ENCODE peak calls at places on chromosomes 5 and 9, in seven cellular contexts. One of them, this sample, is unnamed.

GRCh38 chr9:122816163-122816867 is 12.1 kb downstream of the PDCL start:
- DNase-seq in cardiac muscle cell: no peak
- DNase-seq in CD8-positive, alpha-beta T cell: no peak
- DNase-seq in activated B cell treated with CpG ODN at 0.5 μM for 24 hours: no peak
- DNase-seq in B cell: peak; percentile 46
- DNase-seq in transverse colon: peak; percentile 18
- DNase-seq in cardiac fibroblast: no peak
- DNase-seq in this sample: peak; percentile 30

GRCh38 chr5:139296862-139297326 is 3.4 kb downstream of the MATR3 start:
- DNase-seq in cardiac muscle cell: no peak
- DNase-seq in CD8-positive, alpha-beta T cell: no peak
- DNase-seq in B cell: no peak
- DNase-seq in transverse colon: no peak
- DNase-seq in cardiac fibroblast: no peak
- DNase-seq in activated B cell treated with CpG ODN at 0.5 μM for 24 hours: no peak
- DNase-seq in this sample: no peak

GRCh38 chr5:116046261-116046660 is 14.0 kb downstream of the ARL14EPL start:
- DNase-seq in cardiac muscle cell: no peak
- DNase-seq in CD8-positive, alpha-beta T cell: no peak
- DNase-seq in B cell: no peak
- DNase-seq in transverse colon: no peak
- DNase-seq in cardiac fibroblast: no peak
- DNase-seq in activated B cell treated with CpG ODN at 0.5 μM for 24 hours: no peak
- DNase-seq in this sample: no peak

GRCh38 chr5:105931782-105932489 is 1738.8 kb downstream of the EFNA5 start:
- DNase-seq in B cell: no peak
- DNase-seq in transverse colon: no peak
- DNase-seq in cardiac fibroblast: peak; percentile 65
- DNase-seq in CD8-positive, alpha-beta T cell: no peak
- DNase-seq in cardiac muscle cell: no peak
- DNase-seq in activated B cell treated with CpG ODN at 0.5 μM for 24 hours: no peak
- DNase-seq in this sample: no peak

GRCh38 chr5:14195588-14195987 is 52.4 kb downstream of the TRIO start:
- DNase-seq in cardiac fibroblast: no peak
- DNase-seq in B cell: no peak
- DNase-seq in cardiac muscle cell: no peak
- DNase-seq in CD8-positive, alpha-beta T cell: no peak
- DNase-seq in transverse colon: no peak
- DNase-seq in activated B cell treated with CpG ODN at 0.5 μM for 24 hours: no peak
- DNase-seq in this sample: no peak

GRCh38 chr9:12794024-12794799 is 19.4 kb downstream of the LURAP1L start:
- DNase-seq in CD8-positive, alpha-beta T cell: no peak
- DNase-seq in activated B cell treated with CpG ODN at 0.5 μM for 24 hours: no peak
- DNase-seq in cardiac fibroblast: peak; percentile 59
- DNase-seq in transverse colon: no peak
- DNase-seq in B cell: no peak
- DNase-seq in cardiac muscle cell: no peak
- DNase-seq in this sample: no peak

GRCh38 chr9:16429671-16430070 is 440.8 kb downstream of the BNC2 start:
- DNase-seq in cardiac fibroblast: no peak
- DNase-seq in activated B cell treated with CpG ODN at 0.5 μM for 24 hours: no peak
- DNase-seq in CD8-positive, alpha-beta T cell: no peak
- DNase-seq in transverse colon: no peak
- DNase-seq in B cell: no peak
- DNase-seq in cardiac muscle cell: no peak
- DNase-seq in this sample: no peak

GRCh38 chr9:114124666-114125580 is 25.8 kb upstream of the KIF12 start:
- DNase-seq in activated B cell treated with CpG ODN at 0.5 μM for 24 hours: no peak
- DNase-seq in CD8-positive, alpha-beta T cell: no peak
- DNase-seq in cardiac fibroblast: no peak
- DNase-seq in transverse colon: no peak
- DNase-seq in B cell: no peak
- DNase-seq in cardiac muscle cell: peak; percentile 54
- DNase-seq in this sample: peak; percentile 61

GRCh38 chr9:69577123-69577522 is 95.0 kb downstream of the APBA1 start:
- DNase-seq in activated B cell treated with CpG ODN at 0.5 μM for 24 hours: no peak
- DNase-seq in B cell: no peak
- DNase-seq in transverse colon: no peak
- DNase-seq in cardiac muscle cell: no peak
- DNase-seq in cardiac fibroblast: no peak
- DNase-seq in CD8-positive, alpha-beta T cell: no peak
- DNase-seq in this sample: no peak

GRCh38 chr9:94173632-94174031 is 85.5 kb upstream of the ZNF169 start:
- DNase-seq in B cell: no peak
- DNase-seq in activated B cell treated with CpG ODN at 0.5 μM for 24 hours: no peak
- DNase-seq in cardiac muscle cell: no peak
- DNase-seq in cardiac fibroblast: no peak
- DNase-seq in CD8-positive, alpha-beta T cell: no peak
- DNase-seq in transverse colon: no peak
- DNase-seq in this sample: no peak

GRCh38 chr5:115372121-115372520 is 75.7 kb upstream of the CCDC112 start:
- DNase-seq in activated B cell treated with CpG ODN at 0.5 μM for 24 hours: no peak
- DNase-seq in transverse colon: no peak
- DNase-seq in cardiac muscle cell: no peak
- DNase-seq in cardiac fibroblast: peak; percentile 49
- DNase-seq in B cell: no peak
- DNase-seq in CD8-positive, alpha-beta T cell: no peak
- DNase-seq in this sample: no peak

GRCh38 chr5:57209316-57210040 is 35.6 kb downstream of the GPBP1 start:
- DNase-seq in B cell: no peak
- DNase-seq in cardiac muscle cell: no peak
- DNase-seq in cardiac fibroblast: no peak
- DNase-seq in activated B cell treated with CpG ODN at 0.5 μM for 24 hours: no peak
- DNase-seq in CD8-positive, alpha-beta T cell: no peak
- DNase-seq in transverse colon: no peak
- DNase-seq in this sample: no peak

GRCh38 chr5:119311688-119312087 is 44.1 kb upstream of the TNFAIP8 start:
- DNase-seq in cardiac muscle cell: no peak
- DNase-seq in cardiac fibroblast: no peak
- DNase-seq in CD8-positive, alpha-beta T cell: no peak
- DNase-seq in activated B cell treated with CpG ODN at 0.5 μM for 24 hours: no peak
- DNase-seq in B cell: no peak
- DNase-seq in transverse colon: no peak
- DNase-seq in this sample: no peak

GRCh38 chr5:119309290-119309818 is 46.5 kb upstream of the TNFAIP8 start:
- DNase-seq in transverse colon: no peak
- DNase-seq in cardiac muscle cell: no peak
- DNase-seq in cardiac fibroblast: no peak
- DNase-seq in CD8-positive, alpha-beta T cell: no peak
- DNase-seq in activated B cell treated with CpG ODN at 0.5 μM for 24 hours: no peak
- DNase-seq in B cell: no peak
- DNase-seq in this sample: no peak

GRCh38 chr5:119313876-119314605 is 41.8 kb upstream of the TNFAIP8 start:
- DNase-seq in cardiac muscle cell: no peak
- DNase-seq in activated B cell treated with CpG ODN at 0.5 μM for 24 hours: no peak
- DNase-seq in CD8-positive, alpha-beta T cell: no peak
- DNase-seq in transverse colon: no peak
- DNase-seq in cardiac fibroblast: no peak
- DNase-seq in B cell: no peak
- DNase-seq in this sample: no peak

GRCh38 chr5:119313207-119313606 is 42.6 kb upstream of the TNFAIP8 start:
- DNase-seq in CD8-positive, alpha-beta T cell: no peak
- DNase-seq in cardiac fibroblast: no peak
- DNase-seq in activated B cell treated with CpG ODN at 0.5 μM for 24 hours: no peak
- DNase-seq in cardiac muscle cell: no peak
- DNase-seq in transverse colon: no peak
- DNase-seq in B cell: no peak
- DNase-seq in this sample: no peak

GRCh38 chr5:119312403-119312802 is 43.4 kb upstream of the TNFAIP8 start:
- DNase-seq in transverse colon: no peak
- DNase-seq in cardiac muscle cell: no peak
- DNase-seq in activated B cell treated with CpG ODN at 0.5 μM for 24 hours: no peak
- DNase-seq in CD8-positive, alpha-beta T cell: no peak
- DNase-seq in B cell: no peak
- DNase-seq in cardiac fibroblast: no peak
- DNase-seq in this sample: no peak
- TF ChIP-seq CTCF in transverse colon: no peak
- TF ChIP-seq CTCF in cardiac muscle cell: no peak
- TF ChIP-seq CTCF in activated B cell treated with CpG ODN at 0.5 μM for 24 hours: no peak
- TF ChIP-seq CTCF in CD8-positive, alpha-beta T cell: no peak
- TF ChIP-seq CTCF in B cell: no peak
- TF ChIP-seq CTCF in cardiac fibroblast: no peak
- TF ChIP-seq CTCF in this sample: no peak

GRCh38 chr9:1460143-1460769 is 410.1 kb downstream of the DMRT2 start:
- DNase-seq in B cell: peak; percentile 4
- DNase-seq in CD8-positive, alpha-beta T cell: no peak
- DNase-seq in cardiac fibroblast: no peak
- DNase-seq in activated B cell treated with CpG ODN at 0.5 μM for 24 hours: no peak
- DNase-seq in transverse colon: peak; percentile 7
- DNase-seq in cardiac muscle cell: peak; percentile 16
- DNase-seq in this sample: no peak
- TF ChIP-seq CTCF in B cell: peak; percentile 51
- TF ChIP-seq CTCF in CD8-positive, alpha-beta T cell: peak; percentile 24
- TF ChIP-seq CTCF in cardiac fibroblast: no peak
- TF ChIP-seq CTCF in activated B cell treated with CpG ODN at 0.5 μM for 24 hours: no peak
- TF ChIP-seq CTCF in transverse colon: peak; percentile 55
- TF ChIP-seq CTCF in cardiac muscle cell: peak; percentile 59
- TF ChIP-seq CTCF in this sample: no peak

GRCh38 chr5:50923768-50924113 is 257.3 kb downstream of the PARP8 start:
- DNase-seq in activated B cell treated with CpG ODN at 0.5 μM for 24 hours: no peak
- DNase-seq in cardiac fibroblast: no peak
- DNase-seq in transverse colon: no peak
- DNase-seq in cardiac muscle cell: no peak
- DNase-seq in CD8-positive, alpha-beta T cell: no peak
- DNase-seq in B cell: no peak
- DNase-seq in this sample: no peak

GRCh38 chr5:50921366-50922133 is 255.1 kb downstream of the PARP8 start:
- DNase-seq in transverse colon: no peak
- DNase-seq in B cell: no peak
- DNase-seq in CD8-positive, alpha-beta T cell: no peak
- DNase-seq in cardiac fibroblast: no peak
- DNase-seq in activated B cell treated with CpG ODN at 0.5 μM for 24 hours: no peak
- DNase-seq in cardiac muscle cell: no peak
- DNase-seq in this sample: no peak

GRCh38 chr5:50927953-50928352 is 261.5 kb downstream of the PARP8 start:
- DNase-seq in CD8-positive, alpha-beta T cell: no peak
- DNase-seq in B cell: no peak
- DNase-seq in activated B cell treated with CpG ODN at 0.5 μM for 24 hours: no peak
- DNase-seq in transverse colon: no peak
- DNase-seq in cardiac fibroblast: no peak
- DNase-seq in cardiac muscle cell: no peak
- DNase-seq in this sample: no peak

GRCh38 chr5:50922942-50923767 is 256.7 kb downstream of the PARP8 start:
- DNase-seq in cardiac fibroblast: peak; percentile 15
- DNase-seq in CD8-positive, alpha-beta T cell: no peak
- DNase-seq in transverse colon: no peak
- DNase-seq in cardiac muscle cell: no peak
- DNase-seq in activated B cell treated with CpG ODN at 0.5 μM for 24 hours: no peak
- DNase-seq in B cell: no peak
- DNase-seq in this sample: no peak
- TF ChIP-seq CTCF in cardiac fibroblast: no peak
- TF ChIP-seq CTCF in CD8-positive, alpha-beta T cell: no peak
- TF ChIP-seq CTCF in transverse colon: no peak
- TF ChIP-seq CTCF in cardiac muscle cell: no peak
- TF ChIP-seq CTCF in activated B cell treated with CpG ODN at 0.5 μM for 24 hours: no peak
- TF ChIP-seq CTCF in B cell: no peak
- TF ChIP-seq CTCF in this sample: no peak

GRCh38 chr5:172385661-172386187 is 68.6 kb downstream of the SH3PXD2B start:
- DNase-seq in cardiac fibroblast: no peak
- DNase-seq in B cell: no peak
- DNase-seq in CD8-positive, alpha-beta T cell: no peak
- DNase-seq in transverse colon: no peak
- DNase-seq in activated B cell treated with CpG ODN at 0.5 μM for 24 hours: no peak
- DNase-seq in cardiac muscle cell: no peak
- DNase-seq in this sample: no peak

GRCh38 chr5:172385164-172385563 is 69.2 kb downstream of the SH3PXD2B start:
- DNase-seq in cardiac fibroblast: no peak
- DNase-seq in B cell: no peak
- DNase-seq in CD8-positive, alpha-beta T cell: no peak
- DNase-seq in transverse colon: no peak
- DNase-seq in activated B cell treated with CpG ODN at 0.5 μM for 24 hours: no peak
- DNase-seq in cardiac muscle cell: no peak
- DNase-seq in this sample: no peak

GRCh38 chr5:172395483-172395882 is 58.8 kb downstream of the SH3PXD2B start:
- DNase-seq in CD8-positive, alpha-beta T cell: no peak
- DNase-seq in activated B cell treated with CpG ODN at 0.5 μM for 24 hours: no peak
- DNase-seq in transverse colon: no peak
- DNase-seq in cardiac fibroblast: no peak
- DNase-seq in B cell: no peak
- DNase-seq in cardiac muscle cell: no peak
- DNase-seq in this sample: no peak

GRCh38 chr5:172389578-172390112 is 64.7 kb downstream of the SH3PXD2B start:
- DNase-seq in cardiac muscle cell: no peak
- DNase-seq in CD8-positive, alpha-beta T cell: no peak
- DNase-seq in cardiac fibroblast: no peak
- DNase-seq in activated B cell treated with CpG ODN at 0.5 μM for 24 hours: no peak
- DNase-seq in transverse colon: no peak
- DNase-seq in B cell: no peak
- DNase-seq in this sample: no peak
- TF ChIP-seq CTCF in cardiac muscle cell: peak; percentile 6
- TF ChIP-seq CTCF in CD8-positive, alpha-beta T cell: no peak
- TF ChIP-seq CTCF in cardiac fibroblast: no peak
- TF ChIP-seq CTCF in activated B cell treated with CpG ODN at 0.5 μM for 24 hours: no peak
- TF ChIP-seq CTCF in transverse colon: no peak
- TF ChIP-seq CTCF in B cell: no peak
- TF ChIP-seq CTCF in this sample: no peak

GRCh38 chr9:127919253-127919815 is 2.5 kb upstream of the ST6GALNAC4 start:
- DNase-seq in B cell: no peak
- DNase-seq in cardiac muscle cell: no peak
- DNase-seq in transverse colon: peak; percentile 86
- DNase-seq in activated B cell treated with CpG ODN at 0.5 μM for 24 hours: no peak
- DNase-seq in cardiac fibroblast: peak; percentile 98
- DNase-seq in CD8-positive, alpha-beta T cell: no peak
- DNase-seq in this sample: peak; percentile 95

GRCh38 chr9:127921592-127922120 is 4.8 kb upstream of the ST6GALNAC4 start:
- DNase-seq in CD8-positive, alpha-beta T cell: peak; percentile 53
- DNase-seq in B cell: peak; percentile 85
- DNase-seq in cardiac fibroblast: peak; percentile 66
- DNase-seq in cardiac muscle cell: peak; percentile 65
- DNase-seq in activated B cell treated with CpG ODN at 0.5 μM for 24 hours: peak; percentile 75
- DNase-seq in transverse colon: peak; percentile 82
- DNase-seq in this sample: peak; percentile 96

GRCh38 chr9:127918201-127919107 is 1.6 kb upstream of the ST6GALNAC4 start:
- DNase-seq in cardiac fibroblast: peak; percentile 81
- DNase-seq in CD8-positive, alpha-beta T cell: no peak
- DNase-seq in transverse colon: peak; percentile 28
- DNase-seq in B cell: peak; percentile 38
- DNase-seq in activated B cell treated with CpG ODN at 0.5 μM for 24 hours: no peak
- DNase-seq in cardiac muscle cell: peak; percentile 56
- DNase-seq in this sample: peak; percentile 68

GRCh38 chr9:127923046-127923445 is 6.2 kb upstream of the ST6GALNAC4 start:
- DNase-seq in cardiac muscle cell: no peak
- DNase-seq in CD8-positive, alpha-beta T cell: no peak
- DNase-seq in transverse colon: no peak
- DNase-seq in activated B cell treated with CpG ODN at 0.5 μM for 24 hours: no peak
- DNase-seq in B cell: no peak
- DNase-seq in cardiac fibroblast: no peak
- DNase-seq in this sample: no peak

GRCh38 chr9:127920794-127921193 is 4.0 kb upstream of the ST6GALNAC4 start:
- DNase-seq in CD8-positive, alpha-beta T cell: no peak
- DNase-seq in activated B cell treated with CpG ODN at 0.5 μM for 24 hours: no peak
- DNase-seq in cardiac muscle cell: no peak
- DNase-seq in transverse colon: no peak
- DNase-seq in cardiac fibroblast: no peak
- DNase-seq in B cell: no peak
- DNase-seq in this sample: no peak
- TF ChIP-seq CTCF in CD8-positive, alpha-beta T cell: no peak
- TF ChIP-seq CTCF in activated B cell treated with CpG ODN at 0.5 μM for 24 hours: no peak
- TF ChIP-seq CTCF in cardiac muscle cell: no peak
- TF ChIP-seq CTCF in transverse colon: no peak
- TF ChIP-seq CTCF in cardiac fibroblast: no peak
- TF ChIP-seq CTCF in B cell: no peak
- TF ChIP-seq CTCF in this sample: no peak